ENCODE peak calls at places on chromosomes 6 and 20, in six cellular contexts. P is CD14-positive monocyte, S is RWPE1, J is GM10248, G is heart left ventricle, K is pancreas. O is an unnamed sample.
A peak's percentile ranks its signal among the peaks of the same experiment; 100 is the strongest.

GRCh38 chr6:127914240-127914639 is 13.4 kb upstream of the THEMIS start:
- DNase-seq in P (no peak), S (no peak), J (no peak), G (no peak), K (no peak), O (no peak)

GRCh38 chr6:64803470-64804166 is 903.4 kb downstream of the EYS start:
- DNase-seq in P (no peak), S (no peak), J (no peak), G (no peak), K (no peak), O (no peak)

GRCh38 chr6:82954937-82955577 is 110.6 kb downstream of the UBE3D start:
- DNase-seq in P (no peak), S (no peak), J (no peak), G (no peak), K (no peak), O (no peak)

GRCh38 chr20:47258745-47259695 is 97.5 kb downstream of the ZMYND8 start:
- DNase-seq in P (no peak), S (no peak), J (peak; percentile 73), G (peak; percentile 62), K (no peak), O (no peak)

GRCh38 chr20:63381781-63382431 is 20.8 kb upstream of the CHRNA4 start:
- DNase-seq in P (no peak), S (peak; percentile 68), J (peak; percentile 77), G (no peak), K (no peak), O (no peak)

GRCh38 chr6:163001341-163001740 is 273.6 kb downstream of the PACRG start:
- DNase-seq in P (no peak), S (peak; percentile 8), J (peak; percentile 34), G (no peak), K (no peak), O (no peak)

GRCh38 chr6:151763938-151764680 is 43.4 kb upstream of the ESR1 start:
- DNase-seq in P (peak; percentile 48), S (peak; percentile 96), J (peak; percentile 46), G (peak; percentile 96), K (peak; percentile 91), O (peak; percentile 91)

GRCh38 chr6:165571721-165572132 is 91.3 kb downstream of the PDE10A start:
- DNase-seq in P (no peak), S (no peak), J (peak; percentile 17), G (no peak), K (no peak), O (no peak)

GRCh38 chr6:118638288-118638687 is 13.1 kb downstream of the CEP85L start:
- DNase-seq in P (no peak), S (no peak), J (no peak), G (no peak), K (no peak), O (no peak)

GRCh38 chr6:72689107-72689954 is 67.5 kb downstream of the KCNQ5 start:
- DNase-seq in P (no peak), S (no peak), J (peak; percentile 68), G (no peak), K (no peak), O (no peak)

GRCh38 chr20:40798066-40798465 is 109.0 kb upstream of the MAFB start:
- DNase-seq in P (no peak), S (no peak), J (no peak), G (no peak), K (no peak), O (no peak)

GRCh38 chr6:51711876-51712275 is 375.5 kb downstream of the PKHD1 start:
- DNase-seq in P (no peak), S (no peak), J (no peak), G (no peak), K (no peak), O (no peak)

GRCh38 chr6:124741341-124741740 is 220.9 kb upstream of the RNF217 start:
- DNase-seq in P (no peak), S (peak; percentile 52), J (no peak), G (no peak), K (no peak), O (no peak)

GRCh38 chr20:47196091-47197081 is 160.1 kb downstream of the ZMYND8 start:
- DNase-seq in P (peak; percentile 64), S (peak; percentile 89), J (peak; percentile 84), G (peak; percentile 60), K (peak; percentile 67), O (peak; percentile 78)

GRCh38 chr6:42394151-42394550 is 57.6 kb downstream of the TRERF1 start:
- DNase-seq in P (no peak), S (no peak), J (no peak), G (no peak), K (no peak), O (no peak)

GRCh38 chr20:53660078-53660909 is 66.7 kb upstream of the ZNF217 start:
- DNase-seq in P (no peak), S (no peak), J (peak; percentile 45), G (peak; percentile 38), K (no peak), O (peak; percentile 71)

GRCh38 chr20:53940883-53941546 is 129.4 kb downstream of the BCAS1 start:
- DNase-seq in P (no peak), S (no peak), J (no peak), G (no peak), K (no peak), O (no peak)

GRCh38 chr20:59994697-59995122 is 36.5 kb downstream of the CDH26 start:
- DNase-seq in P (peak; percentile 65), S (peak; percentile 99), J (no peak), G (peak; percentile 51), K (no peak), O (no peak)

GRCh38 chr6:2741756-2742155 is 9.0 kb downstream of the MYLK4 start:
- DNase-seq in P (no peak), S (no peak), J (no peak), G (no peak), K (no peak), O (no peak)

GRCh38 chr6:2740601-2741000 is 10.1 kb downstream of the MYLK4 start:
- DNase-seq in P (no peak), S (no peak), J (no peak), G (no peak), K (no peak), O (no peak)

GRCh38 chr6:2737885-2738284 is 12.8 kb downstream of the MYLK4 start:
- DNase-seq in P (no peak), S (no peak), J (no peak), G (no peak), K (no peak), O (no peak)

GRCh38 chr6:2739335-2739734 is 11.4 kb downstream of the MYLK4 start:
- DNase-seq in P (no peak), S (peak; percentile 36), J (no peak), G (no peak), K (no peak), O (no peak)

DNA sequence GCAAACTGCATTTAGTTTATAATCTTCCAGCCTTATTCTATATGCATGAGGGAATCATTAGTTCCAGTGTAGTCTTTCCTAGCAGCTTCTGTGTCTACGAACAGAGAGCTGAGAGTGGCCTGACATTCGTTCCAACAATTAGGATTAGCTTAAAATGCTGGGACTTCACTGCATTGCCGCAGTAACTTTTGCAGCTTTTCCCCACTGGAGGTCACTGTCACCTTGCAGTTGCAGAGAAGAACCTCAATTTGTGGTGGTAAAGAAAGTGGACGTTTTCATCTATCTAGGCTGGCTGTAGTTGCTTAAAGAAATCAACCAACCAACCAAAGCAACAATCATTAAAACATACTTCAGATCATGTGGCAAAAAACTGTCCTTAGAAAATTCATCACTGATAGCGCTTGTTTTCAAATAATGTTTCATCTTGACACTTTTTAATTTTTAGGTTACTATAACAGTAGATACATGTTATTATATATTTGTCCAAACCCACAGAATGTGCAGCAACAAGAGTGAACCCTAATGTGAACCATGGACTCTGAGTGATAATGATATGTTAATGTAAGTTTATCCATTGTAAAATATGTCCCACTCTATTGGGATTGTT is 12.2 kb downstream of the MYLK4 start:
- DNase-seq in P (no peak), S (peak; percentile 35), J (peak; percentile 39), G (no peak), K (no peak), O (no peak)
- TF ChIP-seq CTCF in P (peak; percentile 73), S (peak; percentile 76), J (peak; percentile 79), G (peak; percentile 36), K (peak; percentile 54), O (peak; percentile 50)

DNA sequence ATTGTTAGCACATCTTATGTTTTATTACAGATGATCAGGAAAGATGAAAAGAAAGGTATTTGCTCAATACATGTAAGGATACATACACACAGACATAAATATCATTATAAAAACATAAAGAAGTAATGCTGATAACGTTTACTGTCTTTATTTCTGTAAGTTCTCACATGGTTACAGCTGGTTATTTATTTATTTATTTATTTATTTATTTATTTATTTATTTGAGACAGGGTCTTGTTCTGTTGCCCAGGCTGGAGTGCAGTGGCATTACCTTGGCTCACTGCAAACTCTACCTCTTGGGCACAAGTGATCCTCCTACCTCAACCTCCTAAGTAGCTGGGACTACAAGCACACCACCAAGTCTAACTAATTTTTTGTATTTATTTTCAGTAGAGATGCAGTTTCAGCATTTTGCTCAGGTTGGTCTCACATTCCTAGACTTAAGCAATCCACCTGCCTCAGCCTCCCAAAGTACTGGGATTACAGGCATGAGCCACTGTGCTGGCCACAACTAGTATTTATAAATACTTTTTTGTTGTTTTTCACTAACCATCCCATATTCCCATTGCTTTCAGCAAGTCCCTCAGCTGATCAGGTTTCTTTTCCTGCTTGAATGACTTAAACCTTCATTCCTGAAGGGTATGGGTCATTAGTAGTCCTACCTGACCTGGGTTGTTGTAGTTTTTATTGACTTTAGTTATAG is 35.8 kb downstream of the HLA-B start:
- DNase-seq in P (no peak), S (no peak), J (no peak), G (no peak), K (no peak), O (no peak)
- TF ChIP-seq CTCF in P (no peak), S (no peak), J (no peak), G (no peak), K (no peak), O (no peak)

DNA sequence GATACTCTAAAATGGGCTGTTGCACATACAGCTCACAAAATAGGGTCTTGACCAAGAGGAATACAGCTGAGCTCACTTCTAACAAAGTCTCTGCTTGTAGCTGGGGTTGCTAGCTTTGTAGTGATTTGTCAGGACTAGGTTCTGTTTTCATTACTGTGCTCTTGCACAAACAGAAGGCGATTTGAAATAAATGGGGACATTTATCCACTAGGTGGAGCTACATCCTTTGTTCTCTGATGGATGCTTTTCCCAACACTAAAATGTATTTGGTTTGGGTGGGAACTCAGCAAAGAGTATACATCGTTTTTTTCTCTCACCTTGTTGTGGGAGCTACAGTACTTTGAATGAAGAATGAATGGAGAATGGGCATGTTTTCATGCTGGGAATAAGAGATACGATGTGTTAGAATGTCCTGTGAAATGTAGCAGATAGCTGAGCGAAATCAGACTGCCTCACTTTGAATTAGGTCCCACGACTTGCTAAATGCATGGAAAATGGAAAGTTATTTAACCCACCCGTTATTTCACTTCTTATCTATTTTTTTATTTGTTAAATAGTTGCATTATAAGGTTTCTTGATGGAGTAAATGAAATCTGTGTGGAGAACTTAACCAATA is 494.7 kb upstream of the MAP3K7 start:
- DNase-seq in P (no peak), S (peak; percentile 40), J (peak; percentile 44), G (no peak), K (no peak), O (no peak)
- TF ChIP-seq CTCF in P (peak; percentile 72), S (peak; percentile 74), J (peak; percentile 72), G (peak; percentile 56), K (peak; percentile 60), O (peak; percentile 34)

DNA sequence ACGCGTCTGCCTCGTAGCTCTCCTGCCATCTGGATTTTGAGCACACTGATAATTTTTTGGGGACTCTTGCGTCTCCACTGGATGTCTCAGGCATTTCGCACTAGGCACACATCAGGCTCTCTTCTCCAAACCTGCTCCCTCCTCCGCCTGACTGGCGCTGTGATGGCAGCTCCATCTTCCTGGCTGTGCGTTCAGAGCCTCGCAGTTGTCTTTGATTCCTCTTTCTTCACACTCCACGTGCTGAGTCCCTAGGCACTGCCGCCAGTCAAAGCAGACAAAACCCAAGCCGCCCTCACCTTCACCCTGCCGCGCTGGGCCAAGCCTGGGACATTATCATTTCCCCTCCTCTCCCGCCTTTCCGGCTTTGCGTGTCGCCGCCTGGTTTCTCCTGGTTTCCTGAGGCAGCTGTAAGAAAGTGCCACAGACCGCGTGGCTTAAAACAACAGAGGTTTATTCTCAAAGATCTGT is 778 bp downstream of the PSMG4 start:
- DNase-seq in P (no peak), S (peak; percentile 27), J (no peak), G (no peak), K (no peak), O (no peak)
- TF ChIP-seq CTCF in P (no peak), S (peak; percentile 11), J (no peak), G (no peak), K (no peak), O (peak; percentile 20)